ENCODE peak calls at places on chromosomes 16 and 17, in eight cellular contexts. S is hepatocyte, J is adrenal gland, B is Panc1, M is body of pancreas, R is ascending aorta, Z is IMR-90, O is bronchial epithelial cell. D is an unnamed sample.

GRCh38 chr16:31537362-31537921 is 9.7 kb downstream of the AHSP start:
- DNase-seq in R (no peak), Z (no peak), S (peak; percentile 18), J (no peak), B (no peak), O (no peak), M (peak; percentile 17), D (no peak)

GRCh38 chr17:17042851-17043667 is 802 bp downstream of the MPRIP start:
- DNase-seq in M (no peak), Z (peak; percentile 66), R (no peak), J (peak; percentile 57), S (no peak), B (no peak), O (peak; percentile 63), D (no peak)

GRCh38 chr17:16593356-16594102 is 24.5 kb upstream of the ZNF287 start:
- DNase-seq in O (peak; percentile 55), Z (peak; percentile 22), R (no peak), J (no peak), S (no peak), B (no peak), M (no peak), D (no peak)

GRCh38 chr16:47143329-47143676 is 442 bp downstream of the NETO2 start:
- DNase-seq in S (peak; percentile 82), R (no peak), O (peak; percentile 47), B (no peak), J (peak; percentile 58), M (peak; percentile 31), Z (peak; percentile 63), D (peak; percentile 94)

GRCh38 chr17:49815761-49816281 is 27.3 kb downstream of the KAT7 start:
- DNase-seq in R (no peak), M (no peak), Z (no peak), S (no peak), O (peak; percentile 44), J (no peak), B (no peak), D (no peak)

GRCh38 chr17:10119203-10120112 is 78.9 kb downstream of the GAS7 start:
- DNase-seq in O (peak; percentile 73), S (no peak), R (no peak), Z (no peak), J (no peak), M (peak; percentile 40), B (no peak), D (peak; percentile 32)

GRCh38 chr16:64975821-64976220 is 146.0 kb downstream of the CDH11 start:
- DNase-seq in R (no peak), J (no peak), M (no peak), Z (no peak), O (no peak), B (no peak), S (no peak), D (no peak)

GRCh38 chr17:2883544-2884203 is 87.4 kb downstream of the RAP1GAP2 start:
- DNase-seq in R (no peak), S (peak; percentile 40), J (peak; percentile 70), B (no peak), Z (peak; percentile 62), O (peak; percentile 44), M (peak; percentile 76), D (no peak)

GRCh38 chr16:47928008-47928407 is 227.8 kb downstream of the ABCC12 start:
- DNase-seq in M (no peak), R (no peak), S (no peak), O (no peak), J (no peak), Z (no peak), B (no peak), D (no peak)

GRCh38 chr17:31294839-31295488 is 2.1 kb downstream of the OMG start:
- DNase-seq in J (no peak), O (no peak), Z (no peak), R (no peak), S (no peak), B (no peak), M (no peak), D (no peak)

GRCh38 chr16:84665359-84665758 is 17.0 kb downstream of the KLHL36 start:
- DNase-seq in R (no peak), J (no peak), B (no peak), O (no peak), Z (no peak), S (no peak), M (no peak), D (no peak)

GRCh38 chr17:35799942-35800341 is 4.5 kb upstream of the MMP28 start:
- DNase-seq in M (peak; percentile 61), S (peak; percentile 50), O (peak; percentile 59), J (peak; percentile 92), Z (no peak), R (no peak), B (no peak), D (no peak)

GRCh38 chr16:2056681-2057407 is 9.1 kb downstream of the TSC2 start:
- DNase-seq in B (no peak), M (no peak), J (no peak), O (no peak), S (no peak), Z (no peak), R (no peak), D (no peak)

GRCh38 chr17:76384222-76384986 is at the start of gene SPHK1:
- DNase-seq in J (peak; percentile 69), R (no peak), Z (peak; percentile 81), O (peak; percentile 69), B (no peak), S (peak; percentile 88), M (peak; percentile 69), D (peak; percentile 96)

GRCh38 chr17:41329279-41329925 is 13.9 kb upstream of the KRTAP17-1 start:
- DNase-seq in M (peak; percentile 23), R (no peak), O (peak; percentile 42), J (peak; percentile 43), B (no peak), Z (peak; percentile 56), S (peak; percentile 72), D (no peak)

GRCh38 chr17:63836811-63837210 is 5.7 kb downstream of the SMARCD2 start:
- DNase-seq in M (no peak), R (no peak), Z (no peak), J (no peak), B (no peak), S (no peak), O (no peak), D (no peak)

GRCh38 chr17:48470388-48471034 is 40.5 kb upstream of the SKAP1 start:
- DNase-seq in J (no peak), B (no peak), O (no peak), R (no peak), M (no peak), S (no peak), Z (peak; percentile 62), D (no peak)

DNA sequence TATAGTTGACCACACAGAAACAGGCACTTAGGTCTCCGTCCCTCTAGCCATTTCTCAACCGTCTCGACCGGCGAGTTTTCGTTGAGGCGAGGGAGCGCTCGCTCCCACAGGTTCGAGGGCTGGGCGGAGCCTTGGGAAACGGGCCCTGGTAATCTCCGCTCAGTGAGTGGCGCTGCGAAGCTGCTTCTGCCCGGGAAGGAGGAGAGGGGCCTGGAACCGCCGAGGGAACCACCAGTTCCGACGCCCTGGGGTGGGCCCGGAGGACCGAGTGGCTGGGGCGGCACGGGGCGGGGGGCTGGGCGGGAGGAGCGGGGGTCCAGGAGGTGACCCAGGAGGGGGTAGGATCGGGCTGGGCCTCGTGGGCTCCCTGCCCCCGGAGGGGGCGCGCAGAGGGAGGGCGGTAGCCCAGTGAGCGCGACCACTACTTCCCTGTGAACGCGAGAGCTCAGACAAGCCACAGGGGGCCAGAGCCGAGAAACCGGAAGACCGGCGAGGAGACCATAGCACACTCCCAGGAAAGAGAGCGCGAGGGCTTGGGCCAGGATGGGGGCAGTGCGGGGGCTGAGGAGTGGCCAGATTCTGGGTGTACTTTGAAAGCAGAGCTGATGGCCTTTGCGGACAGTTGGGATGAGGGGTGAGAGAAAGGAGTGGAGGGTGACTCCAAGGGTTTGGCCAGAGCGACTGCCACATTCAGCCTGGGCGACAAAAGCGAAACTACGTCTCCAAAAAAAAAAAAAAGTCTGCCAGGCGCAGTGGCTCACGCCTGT is 29.9 kb upstream of the ARL4D start:
- DNase-seq in S (peak; percentile 90), B (no peak), M (peak; percentile 85), O (peak; percentile 69), R (no peak), J (peak; percentile 88), Z (peak; percentile 70), D (peak; percentile 58)
- TF ChIP-seq CTCF in S (peak; percentile 19), B (peak; percentile 4), M (peak; percentile 16), O (no peak), R (no peak), J (no peak), Z (peak; percentile 28), D (peak; percentile 42)

GRCh38 chr17:29242051-29242450 is 4.6 kb upstream of the CRYBA1 start:
- DNase-seq in B (no peak), M (no peak), J (no peak), S (no peak), R (no peak), O (no peak), Z (no peak), D (no peak)

GRCh38 chr17:29242790-29243189 is 3.9 kb upstream of the CRYBA1 start:
- DNase-seq in Z (no peak), O (no peak), M (no peak), S (no peak), J (no peak), B (no peak), R (no peak), D (no peak)

GRCh38 chr17:29240477-29240876 is 6.2 kb upstream of the CRYBA1 start:
- DNase-seq in Z (peak; percentile 34), M (no peak), B (no peak), S (no peak), J (no peak), O (no peak), R (no peak), D (no peak)

GRCh38 chr17:29243792-29244191 is 2.9 kb upstream of the CRYBA1 start:
- DNase-seq in Z (peak; percentile 44), B (no peak), O (no peak), R (no peak), M (no peak), S (no peak), J (peak; percentile 49), D (peak; percentile 44)

GRCh38 chr17:29241015-29241963 is 5.4 kb upstream of the CRYBA1 start:
- DNase-seq in M (no peak), B (peak; percentile 80), Z (peak; percentile 98), J (peak; percentile 83), S (peak; percentile 77), O (peak; percentile 99), R (peak; percentile 68), D (no peak)
- TF ChIP-seq CTCF in M (no peak), B (no peak), Z (peak; percentile 18), J (no peak), S (no peak), O (peak; percentile 5), R (no peak), D (peak; percentile 33)

GRCh38 chr17:7435676-7436555 is 681 bp downstream of the TMEM102 start:
- DNase-seq in M (peak; percentile 57), O (peak; percentile 39), B (no peak), J (peak; percentile 58), Z (no peak), R (no peak), S (peak; percentile 64), D (no peak)
- TF ChIP-seq CTCF in M (peak; percentile 27), O (peak; percentile 49), B (no peak), J (peak; percentile 19), Z (peak; percentile 8), R (no peak), S (peak; percentile 14), D (peak; percentile 44)

DNA sequence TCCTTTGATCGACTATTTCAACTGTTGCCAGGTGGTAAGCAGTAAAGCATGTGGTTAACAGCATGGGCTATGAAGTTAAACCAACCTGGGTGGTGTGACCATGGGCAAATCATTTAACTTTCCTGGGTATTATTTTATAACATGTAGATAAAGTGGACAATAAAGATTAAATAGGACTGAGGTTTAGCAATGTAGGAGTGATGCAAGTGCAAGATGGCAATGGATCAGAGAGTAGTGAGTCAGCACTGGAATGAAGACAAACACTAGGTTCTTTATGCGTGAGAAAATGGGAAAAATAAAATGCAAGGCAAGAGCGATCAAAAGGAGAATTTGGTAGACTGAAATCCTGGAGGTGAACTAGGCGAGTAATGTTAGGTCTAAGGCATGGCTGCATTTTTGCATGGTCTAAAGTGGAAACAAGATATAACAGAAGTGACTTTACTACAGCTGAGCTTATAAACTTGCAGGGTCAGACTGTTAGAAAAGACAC is 222.4 kb upstream of the AXIN2 start:
- DNase-seq in B (peak; percentile 50), J (peak; percentile 37), O (peak; percentile 85), R (no peak), Z (peak; percentile 94), M (no peak), S (peak; percentile 12), D (no peak)
- TF ChIP-seq CTCF in B (no peak), J (no peak), O (no peak), R (no peak), Z (no peak), M (no peak), S (no peak), D (no peak)

D was measured in GM13977.